ENCODE peak calls at places on chromosome 22, in seven cellular contexts. I is adrenal gland, A is GM12878, M is psoas muscle, W is HCT116, O is uterus, F is HAP-1. Q is an unnamed sample. For H3K4me1, the result is how much of the 10 kb centered on the place peaks cover.

GRCh38 chr22:19057999-19058491 is 64.2 kb downstream of the DGCR2 start:
- DNase-seq in M (no peak), F (no peak), O (no peak), W (no peak), A (no peak), I (no peak), Q (no peak)

GRCh38 chr22:22848364-22848866 is 39.2 kb upstream of the IGLL5 start:
- DNase-seq in M (peak), O (peak), I (peak), W (peak), F (peak), A (no peak), Q (peak)

GRCh38 chr22:49334589-49334873 is 493.1 kb downstream of the BRD1 start:
- DNase-seq in F (no peak), A (no peak), W (no peak), I (no peak), M (no peak), O (no peak), Q (no peak)

GRCh38 chr22:19788661-19789225 is 28.2 kb downstream of the TBX1 start:
- DNase-seq in I (no peak), A (no peak), F (no peak), M (no peak), W (no peak), O (no peak), Q (no peak)

GRCh38 chr22:38471237-38471636 is 3.3 kb downstream of the KDELR3 start:
- DNase-seq in W (no peak), F (no peak), O (no peak), I (no peak), M (no peak), A (no peak), Q (no peak)

GRCh38 chr22:48631288-48631687 is 1196.4 kb downstream of the BRD1 start:
- DNase-seq in I (no peak), F (no peak), W (no peak), O (no peak), A (no peak), M (no peak), Q (no peak)

GRCh38 chr22:49979587-49980264 is 19.2 kb downstream of the PIM3 start:
- DNase-seq in F (peak), A (no peak), I (no peak), O (no peak), W (no peak), M (no peak), Q (peak)

GRCh38 chr22:30830907-30831306 is 136.2 kb downstream of the OSBP2 start:
- DNase-seq in F (no peak), A (no peak), M (no peak), O (no peak), W (peak), I (peak), Q (peak)

GRCh38 chr22:30266445-30267381 is at the start of gene OSM:
- DNase-seq in M (peak), O (no peak), A (no peak), I (peak), F (no peak), W (no peak), Q (no peak)

GRCh38 chr22:44505796-44506354 is 7.8 kb upstream of the RTL6 start:
- DNase-seq in W (no peak), I (no peak), M (no peak), A (no peak), O (no peak), F (no peak), Q (no peak)

GRCh38 chr22:22556995-22557925 is 1.8 kb downstream of the PRAME start:
- DNase-seq in I (no peak), F (no peak), M (no peak), A (no peak), W (no peak), O (no peak), Q (no peak)

GRCh38 chr22:45493286-45493771 is 9.4 kb upstream of the FBLN1 start:
- DNase-seq in O (peak), W (no peak), I (peak), F (no peak), A (no peak), M (peak), Q (no peak)

GRCh38 chr22:45468872-45469572 is 33.7 kb upstream of the FBLN1 start:
- DNase-seq in I (no peak), A (no peak), O (no peak), M (no peak), F (peak), W (no peak), Q (no peak)

GRCh38 chr22:17781319-17782031 is 7.2 kb upstream of the BID start:
- DNase-seq in F (no peak), O (no peak), M (no peak), A (peak), W (no peak), I (peak), Q (no peak)

GRCh38 chr22:28246392-28246791 is 327.3 kb upstream of the PITPNB start:
- DNase-seq in I (no peak), F (no peak), W (no peak), M (no peak), A (no peak), O (no peak), Q (no peak)

GRCh38 chr22:28245579-28246224 is 326.6 kb upstream of the PITPNB start:
- DNase-seq in A (no peak), F (no peak), M (no peak), W (no peak), I (no peak), O (no peak), Q (no peak)

GRCh38 chr22:28247667-28248363 is 328.8 kb upstream of the PITPNB start:
- DNase-seq in M (no peak), I (no peak), O (no peak), A (no peak), F (peak), W (no peak), Q (no peak)

GRCh38 chr22:28249402-28249801 is 330.3 kb upstream of the PITPNB start:
- DNase-seq in M (no peak), F (no peak), A (no peak), O (no peak), I (no peak), W (no peak), Q (no peak)

DNA sequence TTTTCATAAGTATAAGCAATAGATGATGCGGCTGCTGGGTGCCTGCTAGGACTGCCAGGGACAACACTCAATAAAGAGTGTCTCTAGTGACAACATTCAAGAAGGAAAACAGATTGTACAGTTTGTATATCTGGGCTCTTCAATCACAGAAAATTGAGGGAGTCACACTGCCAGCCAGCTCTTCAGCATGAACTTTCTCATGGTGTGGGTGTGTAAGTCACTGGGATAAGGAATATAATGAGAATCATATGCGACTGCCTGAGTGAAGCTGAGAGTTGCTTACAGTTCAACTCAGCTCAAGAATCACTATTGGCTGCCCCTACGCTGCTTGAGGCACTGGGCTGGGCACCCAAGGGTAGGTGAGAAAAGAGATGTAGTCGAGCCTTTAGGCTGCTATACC is 328.1 kb upstream of the PITPNB start:
- DNase-seq in F (no peak), M (no peak), A (no peak), O (no peak), W (no peak), I (no peak), Q (no peak)
- H3K4me1 ChIP-seq in F (under half), M (under half), A (under half), O (under half), W (under half), I (under half), Q (under half)

GRCh38 chr22:26544489-26544888 is 32.2 kb upstream of the TFIP11 start:
- DNase-seq in O (no peak), I (no peak), A (no peak), W (no peak), F (no peak), M (no peak), Q (no peak)

GRCh38 chr22:26541167-26541819 is 29.0 kb upstream of the TFIP11 start:
- DNase-seq in W (no peak), O (no peak), F (no peak), A (no peak), M (no peak), I (no peak), Q (no peak)

GRCh38 chr22:26545385-26545784 is 33.1 kb upstream of the TFIP11 start:
- DNase-seq in M (no peak), F (no peak), O (no peak), W (no peak), A (no peak), I (no peak), Q (no peak)

GRCh38 chr22:26545827-26546226 is 33.6 kb upstream of the TFIP11 start:
- DNase-seq in W (no peak), I (no peak), F (no peak), O (no peak), M (no peak), A (no peak), Q (no peak)

GRCh38 chr22:26542831-26543230 is 30.6 kb upstream of the TFIP11 start:
- DNase-seq in O (no peak), A (no peak), M (no peak), F (no peak), I (no peak), W (no peak), Q (no peak)
- H3K4me1 ChIP-seq in O (under half), A (under half), M (under half), F (under half), I (under half), W (under half), Q (under half)

GRCh38 chr22:40218152-40218551 is 40.4 kb downstream of the TNRC6B start:
- DNase-seq in O (no peak), A (no peak), I (no peak), F (no peak), M (no peak), W (no peak), Q (no peak)
- H3K4me1 ChIP-seq in O (under half), A (under half), I (under half), F (under half), M (half or more), W (under half), Q (under half)

GRCh38 chr22:32520612-32521011 is 46.0 kb downstream of the FBXO7 start:
- DNase-seq in A (no peak), O (no peak), F (no peak), M (no peak), W (no peak), I (no peak), Q (no peak)

GRCh38 chr22:32517488-32517887 is 42.9 kb downstream of the FBXO7 start:
- DNase-seq in A (no peak), F (no peak), O (no peak), W (no peak), M (no peak), I (no peak), Q (no peak)

GRCh38 chr22:32517921-32518320 is 43.3 kb downstream of the FBXO7 start:
- DNase-seq in F (no peak), O (no peak), W (no peak), I (no peak), A (no peak), M (no peak), Q (no peak)

GRCh38 chr22:32518351-32518750 is 43.7 kb downstream of the FBXO7 start:
- DNase-seq in O (no peak), I (no peak), W (no peak), A (no peak), F (no peak), M (no peak), Q (no peak)

GRCh38 chr22:32518848-32519247 is 44.2 kb downstream of the FBXO7 start:
- DNase-seq in F (no peak), M (no peak), I (no peak), W (peak), A (no peak), O (no peak), Q (no peak)
- H3K4me1 ChIP-seq in F (under half), M (under half), I (under half), W (under half), A (under half), O (under half), Q (under half)

GRCh38 chr22:28883657-28883916 is 215 bp downstream of the ZNRF3 start:
- DNase-seq in I (no peak), O (no peak), W (no peak), A (no peak), F (no peak), M (no peak), Q (no peak)
- H3K4me1 ChIP-seq in I (under half), O (under half), W (under half), A (under half), F (under half), M (under half), Q (under half)

GRCh38 chr22:46678003-46678657 is 57.9 kb downstream of the GRAMD4 start:
- DNase-seq in I (no peak), O (no peak), M (no peak), F (no peak), A (no peak), W (no peak), Q (no peak)

GRCh38 chr22:46675938-46676337 is 55.8 kb downstream of the GRAMD4 start:
- DNase-seq in I (no peak), F (no peak), A (no peak), O (no peak), W (no peak), M (no peak), Q (no peak)

GRCh38 chr22:46676479-46676878 is 56.3 kb downstream of the GRAMD4 start:
- DNase-seq in I (no peak), M (no peak), A (no peak), W (no peak), O (no peak), F (no peak), Q (no peak)

GRCh38 chr22:46676881-46677280 is 56.7 kb downstream of the GRAMD4 start:
- DNase-seq in F (no peak), O (no peak), A (no peak), W (no peak), I (no peak), M (no peak), Q (no peak)

GRCh38 chr22:46677323-46678002 is 57.3 kb downstream of the GRAMD4 start:
- DNase-seq in M (no peak), A (no peak), O (no peak), I (no peak), F (no peak), W (no peak), Q (no peak)
- H3K4me1 ChIP-seq in M (under half), A (under half), O (under half), I (under half), F (under half), W (under half), Q (under half)

GRCh38 chr22:40028098-40028425 is 33.3 kb downstream of the FAM83F start:
- DNase-seq in F (no peak), O (no peak), A (no peak), M (no peak), I (no peak), W (no peak), Q (no peak)
- H3K4me1 ChIP-seq in F (under half), O (under half), A (under half), M (under half), I (under half), W (under half), Q (under half)

GRCh38 chr22:42943981-42944380 is 71.0 kb downstream of the PACSIN2 start:
- DNase-seq in M (no peak), F (no peak), A (no peak), I (no peak), W (no peak), O (no peak), Q (no peak)
- H3K4me1 ChIP-seq in M (half or more), F (under half), A (under half), I (under half), W (half or more), O (under half), Q (under half)

DNA sequence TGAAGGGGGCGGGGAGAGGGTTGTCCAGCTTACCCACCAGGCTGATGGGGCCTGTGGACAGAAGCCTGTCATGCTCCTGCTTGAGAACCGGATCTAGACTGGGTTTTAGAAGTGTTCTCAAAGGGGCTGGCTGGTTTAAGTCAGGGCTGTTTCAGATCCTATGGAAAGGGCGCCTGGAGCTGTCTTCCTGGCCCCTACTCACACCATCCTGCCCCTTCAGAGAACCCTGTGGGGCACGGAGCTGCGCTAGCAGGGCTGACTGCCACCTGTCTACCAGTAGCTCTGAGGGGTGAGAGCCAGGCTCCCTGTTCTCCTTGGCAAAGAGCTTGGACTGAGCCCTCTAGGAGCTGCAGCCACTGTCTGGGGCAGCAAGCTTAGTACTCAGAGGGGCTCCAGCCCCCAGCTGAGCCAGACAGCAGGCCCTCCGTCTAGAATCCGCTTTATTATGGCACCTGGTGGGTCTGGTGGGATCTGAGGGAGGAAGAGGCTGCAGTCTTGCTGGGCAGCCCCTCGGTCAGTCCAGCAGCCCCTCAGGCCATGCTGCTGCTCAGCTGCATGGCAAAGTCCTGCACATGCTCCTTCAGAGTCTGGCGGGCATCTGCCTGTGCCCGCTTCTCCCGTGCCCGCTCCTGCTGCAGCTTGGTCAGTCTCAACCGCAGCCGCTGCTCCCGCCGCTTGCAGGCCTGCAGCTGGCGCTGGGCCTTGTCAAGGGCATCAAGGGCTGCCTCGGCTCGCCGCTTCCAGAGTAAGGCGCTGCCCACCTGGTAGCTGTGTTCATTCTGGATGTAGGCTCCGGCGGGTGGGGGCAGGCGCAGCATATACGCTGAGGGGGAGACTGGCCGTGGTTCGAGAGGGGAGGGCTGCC is 2.3 kb downstream of the THAP7 start:
- DNase-seq in M (no peak), I (no peak), A (no peak), W (no peak), F (no peak), O (no peak), Q (no peak)
- H3K4me1 ChIP-seq in M (under half), I (under half), A (under half), W (under half), F (under half), O (under half), Q (under half)

DNA sequence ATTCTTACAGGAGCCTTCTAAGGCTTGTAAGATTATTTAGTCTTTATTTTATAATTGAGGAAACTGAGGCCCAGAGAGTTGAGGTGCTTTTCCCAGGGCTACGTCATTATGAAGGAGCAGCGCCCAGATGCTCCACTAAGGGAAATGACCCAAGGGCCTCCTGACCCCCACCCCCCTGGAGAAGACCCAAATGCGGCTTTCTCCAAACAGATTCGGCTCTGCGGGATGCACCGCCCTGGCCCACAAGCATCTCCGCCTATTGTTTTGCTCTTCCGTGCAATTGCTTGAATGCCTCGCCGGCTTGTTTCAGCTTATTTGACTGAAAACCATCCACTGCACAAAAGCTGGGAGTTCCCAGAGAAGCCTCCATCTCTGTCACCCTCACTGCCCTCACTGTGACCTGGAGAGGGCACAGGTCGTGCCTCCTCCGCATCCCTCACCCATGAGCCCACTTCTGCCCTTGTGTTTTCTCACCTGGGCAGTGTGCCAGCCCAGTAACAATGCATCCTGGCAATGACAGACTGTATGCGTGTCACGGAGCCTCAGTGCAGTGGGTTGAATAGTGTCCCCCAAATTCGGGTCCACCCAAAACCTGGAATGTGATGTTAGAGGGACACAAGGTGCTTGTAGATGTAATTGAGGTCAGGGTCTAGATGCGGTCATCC is 790.2 kb downstream of the TBC1D22A start:
- DNase-seq in F (no peak), O (no peak), W (no peak), M (no peak), A (no peak), I (no peak), Q (no peak)
- H3K4me1 ChIP-seq in F (under half), O (under half), W (under half), M (under half), A (under half), I (under half), Q (under half)

Q was measured in NT2/D1.